ENCODE peak calls at places on chromosomes 13 and 19, in four cellular contexts. T, E, O and H are unnamed samples.
A peak's percentile ranks its signal among the peaks of the same experiment; 100 is the strongest.

GRCh38 chr13:93771782-93772181 is 545.2 kb downstream of the GPC6 start:
- DNase-seq in O (peak; percentile 55), E (no peak), T (no peak), H (no peak)

GRCh38 chr19:8319807-8320520 is 1.2 kb downstream of the NDUFA7 start:
- DNase-seq in E (no peak), T (no peak), O (no peak), H (no peak)

GRCh38 chr19:44552324-44552723 is 22.8 kb upstream of the CEACAM20 start:
- DNase-seq in O (peak; percentile 28), E (no peak), T (peak; percentile 57), H (no peak)

GRCh38 chr13:92355213-92355612 is 871.4 kb upstream of the GPC6 start:
- DNase-seq in T (peak; percentile 32), E (no peak), O (peak; percentile 23), H (no peak)

GRCh38 chr19:55075366-55075998 is at the start of gene EPS8L1:
- DNase-seq in O (no peak), T (peak; percentile 79), E (no peak), H (no peak)

GRCh38 chr13:58298556-58299135 is 667.1 kb downstream of the PCDH17 start:
- DNase-seq in T (no peak), E (no peak), O (no peak), H (no peak)

GRCh38 chr19:17902701-17903100 is 30.1 kb upstream of the CCDC124 start:
- DNase-seq in T (no peak), O (peak; percentile 92), E (no peak), H (no peak)

GRCh38 chr19:6590458-6591319 is at the start of gene CD70:
- DNase-seq in O (no peak), T (no peak), E (no peak), H (no peak)

GRCh38 chr19:16888629-16889371 is at the start of gene F2RL3:
- DNase-seq in O (no peak), E (no peak), T (peak; percentile 8), H (no peak)

GRCh38 chr13:97043302-97043701 is 49.0 kb upstream of the OXGR1 start:
- DNase-seq in E (no peak), O (peak; percentile 96), T (no peak), H (no peak)

GRCh38 chr19:18633321-18633720 is 3.5 kb upstream of the KLHL26 start:
- DNase-seq in O (no peak), E (no peak), T (peak; percentile 27), H (no peak)

GRCh38 chr19:35018379-35018778 is 11.9 kb upstream of the SCN1B start:
- DNase-seq in O (no peak), E (no peak), T (no peak), H (no peak)

GRCh38 chr13:103157034-103157433 is 90.8 kb upstream of the SLC10A2 start:
- DNase-seq in O (peak; percentile 20), T (no peak), E (no peak), H (no peak)

GRCh38 chr19:55358943-55359908 is 3.8 kb downstream of the GARIN5B start:
- DNase-seq in E (no peak), T (no peak), O (no peak), H (no peak)

GRCh38 chr13:33678906-33679657 is 138.9 kb upstream of the RFC3 start:
- DNase-seq in E (peak; percentile 4), T (peak; percentile 94), O (peak; percentile 70), H (peak; percentile 12)

GRCh38 chr19:6161271-6161850 is 25.9 kb downstream of the ACSBG2 start:
- DNase-seq in E (no peak), O (no peak), T (peak; percentile 12), H (no peak)

GRCh38 chr19:35144600-35145436 is 1.8 kb downstream of the FXYD7 start:
- DNase-seq in E (no peak), T (peak; percentile 86), O (no peak), H (no peak)

GRCh38 chr19:9673912-9674668 is 810 bp downstream of the ZNF562 start:
- DNase-seq in E (no peak), O (peak; percentile 18), T (peak; percentile 52), H (no peak)

GRCh38 chr19:15170345-15170744 is 30.4 kb downstream of the NOTCH3 start:
- DNase-seq in O (no peak), E (no peak), T (no peak), H (no peak)

GRCh38 chr13:30186644-30187431 is 120.5 kb downstream of the KATNAL1 start:
- DNase-seq in O (no peak), E (no peak), T (no peak), H (no peak)

GRCh38 chr19:38543807-38544568 is 73.8 kb downstream of the MAP4K1 start:
- DNase-seq in O (peak; percentile 95), E (peak; percentile 77), T (peak; percentile 72), H (peak; percentile 48)

GRCh38 chr19:41620171-41620570 is 6.7 kb downstream of the CEACAM4 start:
- DNase-seq in O (no peak), T (no peak), E (no peak), H (no peak)

GRCh38 chr19:39168258-39169142 is 28.3 kb upstream of the NCCRP1 start:
- DNase-seq in O (no peak), T (no peak), E (no peak), H (no peak)

GRCh38 chr13:98678741-98679140 is 73.7 kb downstream of the SLC15A1 start:
- DNase-seq in T (no peak), E (no peak), O (no peak), H (no peak)

GRCh38 chr13:60590775-60591174 is 193.8 kb downstream of the TDRD3 start:
- DNase-seq in O (no peak), T (no peak), E (no peak), H (no peak)

GRCh38 chr19:8158411-8159074 is 9.2 kb upstream of the FBN3 start:
- DNase-seq in E (peak; percentile 38), O (peak; percentile 79), T (peak; percentile 77), H (peak; percentile 35)

GRCh38 chr13:113458218-113459065 is 5.2 kb upstream of the ADPRHL1 start:
- DNase-seq in E (no peak), O (peak; percentile 16), T (no peak), H (no peak)

GRCh38 chr13:98295371-98295770 is 118.3 kb upstream of the RNF113B start:
- DNase-seq in T (no peak), O (peak; percentile 44), E (no peak), H (no peak)

GRCh38 chr13:25901460-25902376 is 150.1 kb downstream of the SHISA2 start:
- DNase-seq in E (no peak), O (peak; percentile 96), T (peak; percentile 54), H (no peak)

GRCh38 chr13:39773833-39774232 is 118.4 kb downstream of the COG6 start:
- DNase-seq in E (no peak), T (no peak), O (peak; percentile 92), H (no peak)

GRCh38 chr13:24618219-24618955 is 61.8 kb upstream of the ATP12A start:
- DNase-seq in E (no peak), T (peak; percentile 68), O (peak; percentile 9), H (no peak)

GRCh38 chr19:29687244-29687896 is 22.1 kb downstream of the PLEKHF1 start:
- DNase-seq in O (peak; percentile 99), E (no peak), T (no peak), H (no peak)

GRCh38 chr13:69155136-69155535 is 952.5 kb upstream of the ATXN8OS start:
- DNase-seq in E (no peak), O (no peak), T (no peak), H (no peak)

GRCh38 chr19:10279737-10280442 is 6.9 kb upstream of the ICAM4 start:
- DNase-seq in T (no peak), E (no peak), O (no peak), H (no peak)